ENCODE peak calls at places on chromosomes 5 and 9, in six cellular contexts. J is WERI-Rb-1; L is NCI-H1092 treated with DMSO at 0.1 percent for 48 hours; S is ACHN; K is stimulated activated naive CD8-positive, alpha-beta T cell treated with anti-CD3 and anti-CD28 coated beads, Interleukin-15, Interleukin-2, amounts not matched to agents 100 U/mL and 50 U/mL, for 24 hours; Q is Kasumi-1. H is an unnamed sample.

GRCh38 chr9:8879284-8879683 is 1079.7 kb upstream of the DMAC1 start:
- DNase-seq in J (no peak), L (no peak), S (no peak), K (no peak), Q (no peak), H (no peak)

GRCh38 chr9:13607746-13608445 is 328.4 kb upstream of the MPDZ start:
- DNase-seq in J (peak), L (peak), S (no peak), K (no peak), Q (no peak), H (no peak)

GRCh38 chr5:157651011-157651611 is 1.1 kb downstream of the SOX30 start:
- DNase-seq in J (no peak), L (no peak), S (no peak), K (no peak), Q (no peak), H (no peak)

GRCh38 chr9:124594215-124594614 is 87.0 kb upstream of the NR5A1 start:
- DNase-seq in J (no peak), L (no peak), S (no peak), K (no peak), Q (no peak), H (no peak)

GRCh38 chr5:159797566-159797965 is 118.7 kb upstream of the ADRA1B start:
- DNase-seq in J (no peak), L (no peak), S (no peak), K (no peak), Q (no peak), H (no peak)

GRCh38 chr9:20848490-20848889 is 164.4 kb downstream of the FOCAD start:
- DNase-seq in J (no peak), L (no peak), S (no peak), K (no peak), Q (no peak), H (no peak)

GRCh38 chr5:79093762-79094161 is 17.8 kb upstream of the BHMT start:
- DNase-seq in J (peak), L (peak), S (no peak), K (no peak), Q (no peak), H (no peak)

GRCh38 chr5:154287136-154287535 is 96.6 kb downstream of the GALNT10 start:
- DNase-seq in J (no peak), L (no peak), S (peak), K (no peak), Q (peak), H (no peak)

GRCh38 chr5:132289097-132289496 is 5.1 kb upstream of the SLC22A4 start:
- DNase-seq in J (no peak), L (no peak), S (no peak), K (no peak), Q (no peak), H (no peak)